ENCODE peak calls at places on chromosome 16, in five cellular contexts. One of them, this sample, is unnamed.

GRCh38 chr16:20853076-20853597 is 46.8 kb downstream of the REXO5 start:
- DNase-seq in progenitor cell of endocrine pancreas: no peak
- DNase-seq in lung: no peak
- DNase-seq in psoas muscle: no peak
- DNase-seq in CD8-positive, alpha-beta T cell: no peak
- DNase-seq in this sample: no peak

GRCh38 chr16:48542020-48542473 is 67.9 kb downstream of the N4BP1 start:
- DNase-seq in CD8-positive, alpha-beta T cell: no peak
- DNase-seq in psoas muscle: peak; percentile 79
- DNase-seq in progenitor cell of endocrine pancreas: no peak
- DNase-seq in lung: peak; percentile 61
- DNase-seq in this sample: peak; percentile 67

GRCh38 chr16:4976079-4976478 is 17.9 kb downstream of the SEC14L5 start:
- DNase-seq in lung: no peak
- DNase-seq in psoas muscle: no peak
- DNase-seq in CD8-positive, alpha-beta T cell: no peak
- DNase-seq in progenitor cell of endocrine pancreas: no peak
- DNase-seq in this sample: no peak

GRCh38 chr16:87487361-87487924 is 5.4 kb downstream of the ZCCHC14 start:
- DNase-seq in progenitor cell of endocrine pancreas: no peak
- DNase-seq in CD8-positive, alpha-beta T cell: no peak
- DNase-seq in lung: peak; percentile 57
- DNase-seq in psoas muscle: peak; percentile 66
- DNase-seq in this sample: peak; percentile 73

GRCh38 chr16:7910116-7910515 is 577.5 kb downstream of the RBFOX1 start:
- DNase-seq in lung: no peak
- DNase-seq in progenitor cell of endocrine pancreas: no peak
- DNase-seq in psoas muscle: no peak
- DNase-seq in CD8-positive, alpha-beta T cell: no peak
- DNase-seq in this sample: no peak

GRCh38 chr16:70809392-70810060 is 8.6 kb upstream of the VAC14 start:
- DNase-seq in CD8-positive, alpha-beta T cell: no peak
- DNase-seq in psoas muscle: no peak
- DNase-seq in lung: no peak
- DNase-seq in progenitor cell of endocrine pancreas: no peak
- DNase-seq in this sample: no peak

GRCh38 chr16:51759329-51759728 is 608.3 kb upstream of the SALL1 start:
- DNase-seq in lung: no peak
- DNase-seq in progenitor cell of endocrine pancreas: no peak
- DNase-seq in psoas muscle: no peak
- DNase-seq in CD8-positive, alpha-beta T cell: no peak
- DNase-seq in this sample: no peak

GRCh38 chr16:71230122-71230845 is at the start of gene HYDIN:
- DNase-seq in progenitor cell of endocrine pancreas: peak; percentile 79
- DNase-seq in CD8-positive, alpha-beta T cell: no peak
- DNase-seq in psoas muscle: no peak
- DNase-seq in lung: peak; percentile 75
- DNase-seq in this sample: no peak

GRCh38 chr16:50282955-50283631 is 16.7 kb downstream of the ADCY7 start:
- DNase-seq in psoas muscle: no peak
- DNase-seq in CD8-positive, alpha-beta T cell: no peak
- DNase-seq in progenitor cell of endocrine pancreas: no peak
- DNase-seq in lung: no peak
- DNase-seq in this sample: no peak

GRCh38 chr16:81723098-81723723 is 55.9 kb upstream of the PLCG2 start:
- DNase-seq in progenitor cell of endocrine pancreas: no peak
- DNase-seq in CD8-positive, alpha-beta T cell: peak; percentile 59
- DNase-seq in lung: no peak
- DNase-seq in psoas muscle: no peak
- DNase-seq in this sample: no peak

GRCh38 chr16:4415538-4416199 is 727 bp downstream of the CORO7 start:
- DNase-seq in psoas muscle: peak; percentile 76
- DNase-seq in lung: peak; percentile 59
- DNase-seq in progenitor cell of endocrine pancreas: no peak
- DNase-seq in CD8-positive, alpha-beta T cell: peak; percentile 66
- DNase-seq in this sample: peak; percentile 86

GRCh38 chr16:86044241-86044671 is 145.3 kb downstream of the IRF8 start:
- DNase-seq in lung: no peak
- DNase-seq in CD8-positive, alpha-beta T cell: peak; percentile 50
- DNase-seq in psoas muscle: no peak
- DNase-seq in progenitor cell of endocrine pancreas: peak; percentile 39
- DNase-seq in this sample: no peak

GRCh38 chr16:49855280-49855821 is 561 bp downstream of the ZNF423 start:
- DNase-seq in lung: peak; percentile 78
- DNase-seq in psoas muscle: peak; percentile 96
- DNase-seq in CD8-positive, alpha-beta T cell: peak; percentile 60
- DNase-seq in progenitor cell of endocrine pancreas: peak; percentile 77
- DNase-seq in this sample: no peak

GRCh38 chr16:84357191-84357651 is 11.1 kb upstream of the ATP2C2 start:
- DNase-seq in CD8-positive, alpha-beta T cell: no peak
- DNase-seq in psoas muscle: no peak
- DNase-seq in lung: no peak
- DNase-seq in progenitor cell of endocrine pancreas: no peak
- DNase-seq in this sample: peak; percentile 75

GRCh38 chr16:57196276-57196675 is 10.1 kb downstream of the RSPRY1 start:
- DNase-seq in CD8-positive, alpha-beta T cell: no peak
- DNase-seq in psoas muscle: no peak
- DNase-seq in progenitor cell of endocrine pancreas: no peak
- DNase-seq in lung: no peak
- DNase-seq in this sample: no peak

GRCh38 chr16:69123894-69124293 is 8.5 kb downstream of the CHTF8 start:
- DNase-seq in progenitor cell of endocrine pancreas: no peak
- DNase-seq in CD8-positive, alpha-beta T cell: peak; percentile 69
- DNase-seq in psoas muscle: no peak
- DNase-seq in lung: no peak
- DNase-seq in this sample: no peak

GRCh38 chr16:89332248-89333245 is 115.0 kb downstream of the ZNF778 start:
- DNase-seq in lung: no peak
- DNase-seq in CD8-positive, alpha-beta T cell: no peak
- DNase-seq in psoas muscle: peak; percentile 20
- DNase-seq in progenitor cell of endocrine pancreas: no peak
- DNase-seq in this sample: no peak

GRCh38 chr16:56793504-56793903 is 63.6 kb downstream of the NUP93 start:
- DNase-seq in progenitor cell of endocrine pancreas: no peak
- DNase-seq in lung: no peak
- DNase-seq in CD8-positive, alpha-beta T cell: no peak
- DNase-seq in psoas muscle: no peak
- DNase-seq in this sample: no peak

GRCh38 chr16:23302045-23302956 is at the start of gene SCNN1B:
- DNase-seq in psoas muscle: no peak
- DNase-seq in CD8-positive, alpha-beta T cell: no peak
- DNase-seq in progenitor cell of endocrine pancreas: peak; percentile 11
- DNase-seq in lung: peak; percentile 62
- DNase-seq in this sample: no peak

GRCh38 chr16:86018487-86018886 is 119.5 kb downstream of the IRF8 start:
- DNase-seq in lung: peak; percentile 37
- DNase-seq in CD8-positive, alpha-beta T cell: no peak
- DNase-seq in progenitor cell of endocrine pancreas: no peak
- DNase-seq in psoas muscle: no peak
- DNase-seq in this sample: peak; percentile 89

GRCh38 chr16:57764341-57765159 is 29.0 kb downstream of the KATNB1 start:
- DNase-seq in progenitor cell of endocrine pancreas: no peak
- DNase-seq in psoas muscle: peak; percentile 49
- DNase-seq in lung: no peak
- DNase-seq in CD8-positive, alpha-beta T cell: peak; percentile 16
- DNase-seq in this sample: peak; percentile 79

GRCh38 chr16:51932317-51932716 is 614.6 kb downstream of the TOX3 start:
- DNase-seq in lung: no peak
- DNase-seq in CD8-positive, alpha-beta T cell: no peak
- DNase-seq in psoas muscle: no peak
- DNase-seq in progenitor cell of endocrine pancreas: no peak
- DNase-seq in this sample: no peak

GRCh38 chr16:49866533-49867155 is 10.7 kb upstream of the ZNF423 start:
- DNase-seq in lung: no peak
- DNase-seq in progenitor cell of endocrine pancreas: no peak
- DNase-seq in psoas muscle: no peak
- DNase-seq in CD8-positive, alpha-beta T cell: no peak
- DNase-seq in this sample: no peak

GRCh38 chr16:24652803-24653202 is 76.6 kb upstream of the TNRC6A start:
- DNase-seq in CD8-positive, alpha-beta T cell: no peak
- DNase-seq in progenitor cell of endocrine pancreas: no peak
- DNase-seq in psoas muscle: no peak
- DNase-seq in lung: no peak
- DNase-seq in this sample: no peak

GRCh38 chr16:88316151-88316550 is 66.6 kb upstream of the ZNF469 start:
- DNase-seq in progenitor cell of endocrine pancreas: no peak
- DNase-seq in CD8-positive, alpha-beta T cell: no peak
- DNase-seq in psoas muscle: peak; percentile 18
- DNase-seq in lung: no peak
- DNase-seq in this sample: no peak

GRCh38 chr16:4285167-4285566 is 12.3 kb upstream of the TFAP4 start:
- DNase-seq in psoas muscle: no peak
- DNase-seq in CD8-positive, alpha-beta T cell: no peak
- DNase-seq in lung: no peak
- DNase-seq in progenitor cell of endocrine pancreas: no peak
- DNase-seq in this sample: no peak

GRCh38 chr16:54503011-54503410 is 216.4 kb upstream of the IRX3 start:
- DNase-seq in psoas muscle: peak; percentile 37
- DNase-seq in CD8-positive, alpha-beta T cell: no peak
- DNase-seq in progenitor cell of endocrine pancreas: no peak
- DNase-seq in lung: peak; percentile 35
- DNase-seq in this sample: no peak

GRCh38 chr16:18832613-18833012 is 31.3 kb upstream of the ARL6IP1 start:
- DNase-seq in progenitor cell of endocrine pancreas: no peak
- DNase-seq in psoas muscle: no peak
- DNase-seq in CD8-positive, alpha-beta T cell: no peak
- DNase-seq in lung: no peak
- DNase-seq in this sample: no peak

GRCh38 chr16:5001571-5001970 is 32.2 kb downstream of the NAGPA start:
- DNase-seq in CD8-positive, alpha-beta T cell: no peak
- DNase-seq in progenitor cell of endocrine pancreas: no peak
- DNase-seq in psoas muscle: no peak
- DNase-seq in lung: no peak
- DNase-seq in this sample: no peak

GRCh38 chr16:9136596-9136995 is 45.2 kb downstream of the HAPSTR1 start:
- DNase-seq in lung: no peak
- DNase-seq in CD8-positive, alpha-beta T cell: no peak
- DNase-seq in progenitor cell of endocrine pancreas: no peak
- DNase-seq in psoas muscle: peak; percentile 18
- DNase-seq in this sample: no peak

GRCh38 chr16:58716468-58716867 is 17.6 kb downstream of the GOT2 start:
- DNase-seq in lung: no peak
- DNase-seq in progenitor cell of endocrine pancreas: no peak
- DNase-seq in CD8-positive, alpha-beta T cell: no peak
- DNase-seq in psoas muscle: no peak
- DNase-seq in this sample: no peak

GRCh38 chr16:21023509-21024202 is 123.1 kb downstream of the LYRM1 start:
- DNase-seq in progenitor cell of endocrine pancreas: no peak
- DNase-seq in CD8-positive, alpha-beta T cell: no peak
- DNase-seq in psoas muscle: no peak
- DNase-seq in lung: no peak
- DNase-seq in this sample: no peak

GRCh38 chr16:87383522-87384161 is at the start of gene FBXO31:
- DNase-seq in lung: peak; percentile 84
- DNase-seq in CD8-positive, alpha-beta T cell: peak; percentile 93
- DNase-seq in psoas muscle: peak; percentile 92
- DNase-seq in progenitor cell of endocrine pancreas: peak; percentile 91
- DNase-seq in this sample: peak; percentile 81

GRCh38 chr16:46883690-46884512 is at the start of gene GPT2:
- DNase-seq in lung: peak; percentile 97
- DNase-seq in progenitor cell of endocrine pancreas: peak; percentile 99
- DNase-seq in psoas muscle: peak; percentile 99
- DNase-seq in CD8-positive, alpha-beta T cell: peak; percentile 59
- DNase-seq in this sample: peak; percentile 83
- TF ChIP-seq CTCF in lung: peak; percentile 28
- TF ChIP-seq CTCF in progenitor cell of endocrine pancreas: peak; percentile 6
- TF ChIP-seq CTCF in psoas muscle: peak; percentile 15
- TF ChIP-seq CTCF in CD8-positive, alpha-beta T cell: no peak
- TF ChIP-seq CTCF in this sample: no peak

GRCh38 chr16:31569360-31569717 is 41.6 kb downstream of the AHSP start:
- DNase-seq in psoas muscle: no peak
- DNase-seq in lung: no peak
- DNase-seq in progenitor cell of endocrine pancreas: no peak
- DNase-seq in CD8-positive, alpha-beta T cell: no peak
- DNase-seq in this sample: no peak

GRCh38 chr16:31568577-31569359 is 41.1 kb downstream of the AHSP start:
- DNase-seq in CD8-positive, alpha-beta T cell: no peak
- DNase-seq in psoas muscle: no peak
- DNase-seq in lung: peak; percentile 44
- DNase-seq in progenitor cell of endocrine pancreas: no peak
- DNase-seq in this sample: no peak
- TF ChIP-seq CTCF in CD8-positive, alpha-beta T cell: no peak
- TF ChIP-seq CTCF in psoas muscle: no peak
- TF ChIP-seq CTCF in lung: no peak
- TF ChIP-seq CTCF in progenitor cell of endocrine pancreas: no peak
- TF ChIP-seq CTCF in this sample: no peak

GRCh38 chr16:28307936-28308335 is 15.6 kb downstream of the SBK1 start:
- DNase-seq in lung: no peak
- DNase-seq in psoas muscle: no peak
- DNase-seq in CD8-positive, alpha-beta T cell: no peak
- DNase-seq in progenitor cell of endocrine pancreas: no peak
- DNase-seq in this sample: no peak
- TF ChIP-seq CTCF in lung: no peak
- TF ChIP-seq CTCF in psoas muscle: no peak
- TF ChIP-seq CTCF in CD8-positive, alpha-beta T cell: no peak
- TF ChIP-seq CTCF in progenitor cell of endocrine pancreas: no peak
- TF ChIP-seq CTCF in this sample: no peak

GRCh38 chr16:13923703-13924298 is 3.8 kb downstream of the ERCC4 start:
- DNase-seq in lung: no peak
- DNase-seq in psoas muscle: no peak
- DNase-seq in CD8-positive, alpha-beta T cell: no peak
- DNase-seq in progenitor cell of endocrine pancreas: no peak
- DNase-seq in this sample: no peak
- TF ChIP-seq CTCF in lung: peak; percentile 30
- TF ChIP-seq CTCF in psoas muscle: peak; percentile 75
- TF ChIP-seq CTCF in CD8-positive, alpha-beta T cell: peak; percentile 81
- TF ChIP-seq CTCF in progenitor cell of endocrine pancreas: peak; percentile 70
- TF ChIP-seq CTCF in this sample: peak; percentile 75

This sample was measured in CD14-positive monocyte.